ENCODE peak calls at places on chromosomes 13 and 19, in seven cellular contexts. One of them, this sample, is unnamed.

GRCh38 chr19:15195987-15196682 is 4.7 kb downstream of the NOTCH3 start:
- DNase-seq in Kasumi-1: no peak
- DNase-seq in naive thymus-derived CD4-positive, alpha-beta T cell: no peak
- DNase-seq in NCI-H1105: peak; percentile 90
- DNase-seq in Ammon's horn: no peak
- DNase-seq in IMR-90: no peak
- DNase-seq in lower leg skin: peak; percentile 73
- DNase-seq in this sample: no peak

GRCh38 chr19:6421075-6422014 is 3.3 kb downstream of the KHSRP start:
- DNase-seq in Kasumi-1: no peak
- DNase-seq in naive thymus-derived CD4-positive, alpha-beta T cell: no peak
- DNase-seq in NCI-H1105: no peak
- DNase-seq in Ammon's horn: no peak
- DNase-seq in IMR-90: no peak
- DNase-seq in lower leg skin: no peak
- DNase-seq in this sample: no peak

GRCh38 chr13:98476538-98476966 is 100.4 kb downstream of the STK24 start:
- DNase-seq in Kasumi-1: peak; percentile 95
- DNase-seq in naive thymus-derived CD4-positive, alpha-beta T cell: peak; percentile 78
- DNase-seq in NCI-H1105: no peak
- DNase-seq in Ammon's horn: no peak
- DNase-seq in IMR-90: peak; percentile 92
- DNase-seq in lower leg skin: no peak
- DNase-seq in this sample: peak; percentile 90

GRCh38 chr19:53898680-53899341 is 10.3 kb upstream of the CACNG7 start:
- DNase-seq in Kasumi-1: no peak
- DNase-seq in naive thymus-derived CD4-positive, alpha-beta T cell: no peak
- DNase-seq in NCI-H1105: no peak
- DNase-seq in Ammon's horn: no peak
- DNase-seq in IMR-90: no peak
- DNase-seq in lower leg skin: no peak
- DNase-seq in this sample: no peak

GRCh38 chr19:16070366-16070990 is 5.8 kb upstream of the TPM4 start:
- DNase-seq in Kasumi-1: peak; percentile 75
- DNase-seq in naive thymus-derived CD4-positive, alpha-beta T cell: peak; percentile 95
- DNase-seq in NCI-H1105: no peak
- DNase-seq in Ammon's horn: no peak
- DNase-seq in IMR-90: no peak
- DNase-seq in lower leg skin: peak; percentile 86
- DNase-seq in this sample: no peak

GRCh38 chr19:34501339-34502320 is 20.1 kb downstream of the WTIP start:
- DNase-seq in Kasumi-1: peak; percentile 79
- DNase-seq in naive thymus-derived CD4-positive, alpha-beta T cell: peak; percentile 70
- DNase-seq in NCI-H1105: peak; percentile 65
- DNase-seq in Ammon's horn: peak; percentile 90
- DNase-seq in IMR-90: peak; percentile 86
- DNase-seq in lower leg skin: peak; percentile 87
- DNase-seq in this sample: peak; percentile 67

GRCh38 chr19:18044825-18045304 is 36.9 kb downstream of the ARRDC2 start:
- DNase-seq in Kasumi-1: peak; percentile 86
- DNase-seq in naive thymus-derived CD4-positive, alpha-beta T cell: peak; percentile 78
- DNase-seq in NCI-H1105: no peak
- DNase-seq in Ammon's horn: peak; percentile 79
- DNase-seq in IMR-90: peak; percentile 76
- DNase-seq in lower leg skin: peak; percentile 73
- DNase-seq in this sample: peak; percentile 71

GRCh38 chr13:40072663-40073120 is 417.2 kb downstream of the COG6 start:
- DNase-seq in Kasumi-1: no peak
- DNase-seq in naive thymus-derived CD4-positive, alpha-beta T cell: no peak
- DNase-seq in NCI-H1105: no peak
- DNase-seq in Ammon's horn: no peak
- DNase-seq in IMR-90: no peak
- DNase-seq in lower leg skin: no peak
- DNase-seq in this sample: no peak

GRCh38 chr13:42392180-42392579 is 120.2 kb downstream of the AKAP11 start:
- DNase-seq in Kasumi-1: no peak
- DNase-seq in naive thymus-derived CD4-positive, alpha-beta T cell: no peak
- DNase-seq in NCI-H1105: no peak
- DNase-seq in Ammon's horn: no peak
- DNase-seq in IMR-90: no peak
- DNase-seq in lower leg skin: no peak
- DNase-seq in this sample: no peak

GRCh38 chr13:97982286-97982685 is 28.8 kb downstream of the IPO5 start:
- DNase-seq in Kasumi-1: no peak
- DNase-seq in naive thymus-derived CD4-positive, alpha-beta T cell: no peak
- DNase-seq in NCI-H1105: no peak
- DNase-seq in Ammon's horn: no peak
- DNase-seq in IMR-90: peak; percentile 48
- DNase-seq in lower leg skin: no peak
- DNase-seq in this sample: no peak

GRCh38 chr19:23823952-23824389 is 65.3 kb upstream of the ZNF681 start:
- DNase-seq in Kasumi-1: peak; percentile 90
- DNase-seq in naive thymus-derived CD4-positive, alpha-beta T cell: peak; percentile 9
- DNase-seq in NCI-H1105: no peak
- DNase-seq in Ammon's horn: no peak
- DNase-seq in IMR-90: no peak
- DNase-seq in lower leg skin: no peak
- DNase-seq in this sample: peak; percentile 68

GRCh38 chr19:53525922-53526321 is 12.0 kb upstream of the ZNF331 start:
- DNase-seq in Kasumi-1: no peak
- DNase-seq in naive thymus-derived CD4-positive, alpha-beta T cell: no peak
- DNase-seq in NCI-H1105: no peak
- DNase-seq in Ammon's horn: no peak
- DNase-seq in IMR-90: no peak
- DNase-seq in lower leg skin: no peak
- DNase-seq in this sample: no peak

GRCh38 chr13:24842533-24843278 is 78.7 kb downstream of the RNF17 start:
- DNase-seq in Kasumi-1: no peak
- DNase-seq in naive thymus-derived CD4-positive, alpha-beta T cell: no peak
- DNase-seq in NCI-H1105: no peak
- DNase-seq in Ammon's horn: no peak
- DNase-seq in IMR-90: no peak
- DNase-seq in lower leg skin: no peak
- DNase-seq in this sample: no peak